ENCODE peak calls at places on chromosomes 2 and 18, in seven cellular contexts. N, F, Q, A, J, Z and X are unnamed samples.

GRCh38 chr2:178188466-178188865 is 5.8 kb upstream of the OSBPL6 start:
- DNase-seq in N (no peak), F (no peak), Q (peak; percentile 6), A (no peak), J (no peak), Z (no peak), X (no peak)

GRCh38 chr2:164847966-164848365 is 6.3 kb upstream of the COBLL1 start:
- DNase-seq in N (no peak), F (no peak), Q (no peak), A (no peak), J (no peak), Z (no peak), X (no peak)

GRCh38 chr2:127568128-127568527 is 32.6 kb downstream of the MYO7B start:
- DNase-seq in N (no peak), F (no peak), Q (no peak), A (no peak), J (no peak), Z (peak; percentile 25), X (no peak)

GRCh38 chr2:129849559-129850160 is 129.8 kb upstream of the RAB6C start:
- DNase-seq in N (no peak), F (no peak), Q (peak; percentile 76), A (peak; percentile 74), J (peak; percentile 39), Z (no peak), X (peak; percentile 74)

GRCh38 chr18:59229191-59229590 is 9.2 kb downstream of the GRP start:
- DNase-seq in N (no peak), F (no peak), Q (no peak), A (no peak), J (no peak), Z (no peak), X (no peak)

GRCh38 chr2:139427164-139427563 is 647.0 kb upstream of the NXPH2 start:
- DNase-seq in N (no peak), F (no peak), Q (no peak), A (no peak), J (no peak), Z (no peak), X (no peak)

GRCh38 chr2:129812071-129812470 is 167.4 kb upstream of the RAB6C start:
- DNase-seq in N (peak; percentile 20), F (peak; percentile 47), Q (no peak), A (no peak), J (no peak), Z (no peak), X (no peak)

GRCh38 chr2:182047544-182047943 is 61.9 kb downstream of the PPP1R1C start:
- DNase-seq in N (no peak), F (no peak), Q (no peak), A (no peak), J (no peak), Z (no peak), X (no peak)

GRCh38 chr2:238182362-238182761 is 21.1 kb downstream of the ILKAP start:
- DNase-seq in N (no peak), F (no peak), Q (no peak), A (no peak), J (no peak), Z (no peak), X (no peak)

GRCh38 chr2:114294814-114295213 is 147.6 kb upstream of the DPP10 start:
- DNase-seq in N (no peak), F (no peak), Q (no peak), A (no peak), J (no peak), Z (no peak), X (no peak)

GRCh38 chr2:231462729-231463465 is 1.4 kb downstream of the NCL start:
- DNase-seq in N (no peak), F (no peak), Q (no peak), A (no peak), J (no peak), Z (no peak), X (no peak)

GRCh38 chr2:231458368-231458767 is 5.9 kb downstream of the NCL start:
- DNase-seq in N (no peak), F (no peak), Q (no peak), A (no peak), J (no peak), Z (no peak), X (no peak)

GRCh38 chr2:231460073-231460861 is 4.0 kb downstream of the NCL start:
- DNase-seq in N (no peak), F (no peak), Q (no peak), A (no peak), J (no peak), Z (no peak), X (no peak)

GRCh38 chr2:231463698-231464575 is at the start of gene NCL:
- DNase-seq in N (peak; percentile 84), F (peak; percentile 78), Q (peak; percentile 99), A (peak; percentile 99), J (peak; percentile 70), Z (peak; percentile 99), X (peak; percentile 54)

DNA sequence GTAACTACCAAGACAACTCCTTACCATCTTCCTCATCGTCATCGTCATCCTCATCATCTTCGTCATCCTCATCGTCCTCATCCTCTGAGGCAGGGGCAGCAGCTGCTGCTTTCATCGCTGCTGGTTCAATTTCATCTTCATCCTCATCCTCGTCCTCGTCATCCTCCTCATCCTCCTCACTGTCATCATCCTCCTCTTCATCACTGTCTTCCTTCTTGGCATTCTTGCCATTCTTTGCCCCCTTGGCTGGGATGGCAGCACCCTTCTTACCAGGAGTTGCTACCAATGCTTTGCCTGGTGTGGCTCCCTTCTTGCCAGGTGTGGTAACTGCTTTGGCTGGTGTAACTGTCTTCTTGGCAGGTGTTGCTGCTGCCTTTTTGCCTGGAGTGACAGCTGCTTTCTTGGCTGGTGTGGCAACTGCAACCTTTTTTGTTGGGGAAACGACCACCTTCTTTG is 2.7 kb downstream of the NCL start:
- DNase-seq in N (no peak), F (no peak), Q (no peak), A (no peak), J (no peak), Z (no peak), X (no peak)
- TF ChIP-seq POLR2A in N (no peak), F (no peak), Q (no peak), A (no peak), J (peak; percentile 43), Z (no peak), X (no peak)

DNA sequence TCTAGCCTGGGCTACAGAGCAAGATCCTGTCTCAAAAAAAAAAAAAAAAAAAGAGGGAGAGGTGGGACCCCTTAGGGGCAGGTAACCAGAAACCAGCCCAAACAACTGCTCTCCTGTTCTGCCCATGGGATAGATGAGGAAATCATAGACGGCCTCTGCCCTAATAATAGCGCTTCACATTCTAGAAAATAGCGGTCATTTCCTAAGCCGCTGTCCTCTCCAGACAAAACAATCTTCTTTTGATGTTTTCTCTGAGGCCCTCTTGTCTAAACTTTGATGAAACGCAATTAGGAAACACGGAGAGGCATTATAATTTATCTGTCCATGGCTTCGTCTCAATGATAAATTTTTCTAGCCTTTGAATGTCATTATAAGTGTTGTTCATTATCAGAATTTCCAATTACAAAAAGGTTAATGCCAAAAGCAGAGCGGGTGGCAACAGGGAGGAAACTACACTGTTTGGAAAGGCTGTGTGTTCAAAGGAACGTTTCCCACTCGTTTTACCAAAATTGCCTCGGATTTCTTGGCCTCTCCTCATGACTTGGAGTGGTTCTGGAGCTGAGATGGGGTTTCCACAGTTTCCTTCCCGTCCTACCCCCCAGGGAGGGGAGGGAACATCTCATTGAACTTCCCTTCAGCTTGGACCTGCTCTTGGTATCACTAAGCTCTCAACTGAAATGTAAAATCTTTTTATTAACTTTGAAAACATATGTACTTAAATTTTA is 151.6 kb upstream of the ZNF236 start:
- DNase-seq in N (no peak), F (no peak), Q (no peak), A (no peak), J (no peak), Z (peak; percentile 73), X (no peak)
- TF ChIP-seq POLR2A in N (no peak), F (no peak), Q (no peak), A (no peak), J (no peak), Z (no peak), X (no peak)

DNA sequence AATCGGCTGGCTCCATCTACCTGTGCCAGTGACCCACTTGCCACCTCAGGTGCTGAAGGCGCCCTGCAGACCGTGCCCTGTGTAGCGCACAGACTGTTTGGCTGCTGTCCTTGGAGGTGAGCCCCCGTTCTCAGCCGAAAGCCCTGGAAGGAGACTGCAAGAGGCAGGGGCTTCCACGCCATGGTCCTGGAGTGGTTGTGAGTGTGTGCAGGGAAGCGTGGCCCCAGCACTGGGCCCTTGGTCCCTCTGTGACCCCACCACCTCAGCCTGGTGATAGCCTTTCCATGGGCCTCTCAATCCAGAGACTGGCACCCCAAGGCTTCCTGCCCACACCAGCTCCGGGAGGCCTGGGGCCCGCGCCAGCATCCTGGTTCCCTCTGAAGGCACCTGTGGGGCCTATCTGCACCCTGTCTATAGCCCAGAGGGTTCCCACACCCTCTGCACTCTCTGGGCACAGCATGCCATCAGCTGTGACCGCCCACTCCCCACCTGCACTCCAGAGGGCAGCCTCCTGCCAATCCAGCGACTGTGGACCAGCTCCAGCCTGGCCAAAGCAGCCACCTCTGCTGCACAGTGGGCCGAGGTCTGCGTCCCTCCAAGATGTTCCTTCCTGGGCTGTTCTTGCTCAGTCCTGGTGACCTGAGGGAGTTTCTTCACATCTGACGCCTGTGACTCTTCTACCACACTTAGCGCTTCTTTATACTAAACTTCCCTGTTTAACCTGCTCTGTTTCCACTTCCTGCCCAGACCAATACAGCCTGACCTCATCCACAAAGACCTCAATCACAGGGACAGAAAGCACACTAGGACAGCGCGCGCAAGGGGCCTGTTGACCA is 109.5 kb downstream of the EIPR1 start:
- DNase-seq in N (peak; percentile 77), F (peak; percentile 13), Q (no peak), A (no peak), J (no peak), Z (no peak), X (no peak)
- TF ChIP-seq POLR2A in N (no peak), F (no peak), Q (no peak), A (no peak), J (no peak), Z (no peak), X (no peak)

GRCh38 chr2:233075141-233075965 is 15.2 kb downstream of the INPP5D start:
- DNase-seq in N (no peak), F (peak; percentile 25), Q (no peak), A (no peak), J (no peak), Z (no peak), X (no peak)
- TF ChIP-seq POLR2A in N (no peak), F (no peak), Q (no peak), A (no peak), J (no peak), Z (no peak), X (no peak)

GRCh38 chr18:2971741-2972552 is 41.0 kb downstream of the LPIN2 start:
- DNase-seq in N (no peak), F (peak; percentile 51), Q (no peak), A (no peak), J (no peak), Z (peak; percentile 69), X (no peak)
- TF ChIP-seq POLR2A in N (peak; percentile 35), F (no peak), Q (no peak), A (no peak), J (no peak), Z (no peak), X (no peak)

GRCh38 chr2:70901235-70902066 is 34.2 kb upstream of the ATP6V1B1 start:
- DNase-seq in N (no peak), F (no peak), Q (peak; percentile 61), A (peak; percentile 34), J (no peak), Z (no peak), X (no peak)
- TF ChIP-seq POLR2A in N (no peak), F (no peak), Q (peak; percentile 28), A (no peak), J (no peak), Z (no peak), X (no peak)